ENCODE peak calls at places on chromosomes 3 and 15, in ten cellular contexts. F, K, M, Y, C, L, W, G, J and D are unnamed samples.
A peak's percentile ranks its signal among the peaks of the same experiment; 100 is the strongest.

GRCh38 chr3:183745300-183746098 is 47.9 kb downstream of the YEATS2 start:
- DNase-seq in F (no peak), K (no peak), M (no peak), Y (no peak), C (no peak), L (no peak), W (peak; percentile 38), G (peak; percentile 6), J (peak; percentile 65), D (no peak)

GRCh38 chr3:189392969-189393368 is 221.2 kb downstream of the TPRG1 start:
- DNase-seq in F (no peak), K (no peak), M (no peak), Y (no peak), C (peak; percentile 80), L (no peak), W (no peak), G (no peak), J (peak; percentile 48), D (no peak)

GRCh38 chr3:170383567-170383966 is 26.1 kb downstream of the SKIL start:
- DNase-seq in F (no peak), K (no peak), M (no peak), Y (no peak), C (no peak), L (no peak), W (peak; percentile 74), G (no peak), J (peak; percentile 52), D (no peak)

GRCh38 chr3:44906997-44907396 is 32.6 kb downstream of the TGM4 start:
- DNase-seq in F (no peak), K (no peak), M (no peak), Y (no peak), C (no peak), L (no peak), W (peak; percentile 25), G (no peak), J (no peak), D (no peak)

GRCh38 chr3:48018841-48019240 is 2.6 kb upstream of the MAP4 start:
- DNase-seq in F (no peak), K (no peak), M (no peak), Y (no peak), C (no peak), L (no peak), W (peak; percentile 81), G (no peak), J (peak; percentile 65), D (peak; percentile 68)

GRCh38 chr3:54819926-54820325 is 107.9 kb downstream of the LRTM1 start:
- DNase-seq in F (no peak), K (no peak), M (no peak), Y (no peak), C (no peak), L (no peak), W (peak; percentile 60), G (no peak), J (peak; percentile 11), D (no peak)

GRCh38 chr15:77851696-77852095 is 219.0 kb upstream of the LINGO1 start:
- DNase-seq in F (no peak), K (no peak), M (peak; percentile 32), Y (no peak), C (no peak), L (no peak), W (no peak), G (no peak), J (no peak), D (no peak)

GRCh38 chr3:66854752-66855151 is 143.4 kb upstream of the KBTBD8 start:
- DNase-seq in F (no peak), K (no peak), M (no peak), Y (no peak), C (no peak), L (no peak), W (no peak), G (no peak), J (no peak), D (no peak)

GRCh38 chr3:84772841-84773240 is 185.9 kb upstream of the CADM2 start:
- DNase-seq in F (no peak), K (no peak), M (no peak), Y (no peak), C (no peak), L (no peak), W (no peak), G (no peak), J (no peak), D (no peak)

GRCh38 chr3:64048631-64049061 is 25.4 kb upstream of the PSMD6 start:
- DNase-seq in F (no peak), K (no peak), M (no peak), Y (no peak), C (no peak), L (no peak), W (peak; percentile 16), G (no peak), J (peak; percentile 47), D (no peak)

GRCh38 chr3:8301977-8302589 is 199.5 kb upstream of the LMCD1 start:
- DNase-seq in F (no peak), K (peak; percentile 5), M (no peak), Y (no peak), C (peak; percentile 35), L (no peak), W (peak; percentile 59), G (peak; percentile 67), J (peak; percentile 33), D (no peak)

GRCh38 chr3:148631124-148631903 is 66.4 kb upstream of the AGTR1 start:
- DNase-seq in F (no peak), K (no peak), M (no peak), Y (no peak), C (no peak), L (no peak), W (no peak), G (peak; percentile 38), J (no peak), D (no peak)

GRCh38 chr3:27628029-27628750 is 93.9 kb downstream of the EOMES start:
- DNase-seq in F (no peak), K (no peak), M (no peak), Y (no peak), C (no peak), L (no peak), W (peak; percentile 39), G (no peak), J (no peak), D (no peak)

GRCh38 chr3:67998222-67998760 is 343.9 kb upstream of the SUCLG2 start:
- DNase-seq in F (no peak), K (no peak), M (no peak), Y (no peak), C (no peak), L (no peak), W (no peak), G (no peak), J (no peak), D (no peak)

GRCh38 chr3:58434511-58434910 is 879 bp upstream of the PDHB start:
- DNase-seq in F (no peak), K (no peak), M (no peak), Y (no peak), C (no peak), L (no peak), W (no peak), G (no peak), J (no peak), D (no peak)

GRCh38 chr3:188734395-188734794 is 437.4 kb upstream of the TPRG1 start:
- DNase-seq in F (no peak), K (peak; percentile 18), M (no peak), Y (no peak), C (no peak), L (no peak), W (no peak), G (no peak), J (no peak), D (no peak)

DNA sequence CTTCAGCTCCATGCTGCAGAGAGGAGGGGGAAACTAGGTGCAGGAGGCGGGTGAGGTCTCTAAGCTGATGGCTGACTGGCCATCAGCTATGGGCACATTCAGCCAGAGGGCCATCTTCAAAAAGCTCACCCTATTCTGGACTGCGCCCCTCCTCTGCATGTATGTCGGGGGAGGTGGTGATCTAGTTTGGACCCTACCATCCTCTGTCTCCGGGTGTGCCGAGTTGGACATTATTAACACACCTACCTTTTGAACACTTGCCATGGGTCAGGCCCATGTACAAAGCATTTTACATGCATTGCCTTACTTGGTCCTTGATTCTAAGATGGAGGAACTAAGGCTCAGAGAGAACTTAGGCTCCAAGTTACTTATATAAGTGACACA is 1.4 kb downstream of the NISCH start:
- DNase-seq in F (no peak), K (no peak), M (no peak), Y (no peak), C (no peak), L (no peak), W (no peak), G (no peak), J (no peak), D (no peak)
- H3K4me3 ChIP-seq in F (peak overlapping the region; percentile 86), K (peak overlapping the region; percentile 77), M (peak overlapping the region; percentile 74), Y (peak overlapping the region; percentile 79), C (peak overlapping the region; percentile 80), L (no peak overlapping the region), W (peak overlapping the region; percentile 99), G (peak overlapping the region; percentile 87), J (peak overlapping the region; percentile 78), D (peak overlapping the region; percentile 73)

DNA sequence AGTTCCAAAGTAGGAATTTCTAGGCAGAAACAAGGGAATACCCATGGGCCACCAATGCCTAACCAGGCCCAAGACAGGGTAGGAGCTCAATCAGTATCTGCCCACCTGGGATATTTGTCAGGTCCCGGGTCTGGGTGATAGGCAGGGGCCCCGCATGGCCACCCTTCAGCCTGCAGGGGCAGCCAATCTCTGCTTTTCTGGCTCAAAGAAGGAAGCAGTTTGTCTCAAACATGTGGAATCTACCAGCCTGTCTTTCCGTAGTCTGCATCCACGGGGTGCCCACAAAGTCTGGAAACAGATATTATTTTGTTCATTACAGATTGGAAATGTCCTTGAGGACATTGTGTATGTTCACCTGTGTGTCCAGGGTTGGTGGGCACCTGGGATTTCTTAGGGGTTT is 56.2 kb downstream of the CEMIP start:
- DNase-seq in F (no peak), K (no peak), M (no peak), Y (no peak), C (no peak), L (no peak), W (no peak), G (no peak), J (no peak), D (no peak)
- TF ChIP-seq CTCF in F (no peak), K (no peak), M (no peak), Y (no peak), C (peak; percentile 48), L (no peak), W (peak; percentile 18), G (peak; percentile 10), J (no peak), D (no peak)

DNA sequence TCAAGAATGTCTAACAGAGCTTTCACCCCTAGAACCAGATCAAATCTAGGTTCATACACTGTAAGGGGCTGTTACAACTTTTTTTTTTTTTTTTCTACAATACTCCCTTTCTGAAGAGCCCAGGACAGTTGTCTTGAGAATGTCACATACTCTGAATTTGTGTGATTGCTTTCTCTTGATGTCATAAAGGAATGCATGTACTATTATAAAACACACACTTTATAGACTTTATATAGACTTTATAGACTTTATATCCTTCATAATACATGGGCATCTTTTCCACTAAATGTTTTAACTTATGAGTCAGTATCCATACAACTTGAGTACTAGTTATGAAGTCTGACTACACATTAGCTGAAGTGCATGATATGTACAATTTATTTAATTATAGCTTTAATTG is 26.3 kb downstream of the RFX7 start:
- DNase-seq in F (no peak), K (no peak), M (no peak), Y (no peak), C (no peak), L (no peak), W (no peak), G (no peak), J (no peak), D (no peak)
- H3K9me3 ChIP-seq in F (no peaks in the 10 kb centered on the region), K (no peaks in the 10 kb centered on the region), M (no peaks in the 10 kb centered on the region), Y (no peaks in the 10 kb centered on the region), C (no peaks in the 10 kb centered on the region), L (peaks cover 2% of the 10 kb centered on the region), W (no peaks in the 10 kb centered on the region), G (no peaks in the 10 kb centered on the region), J (no peaks in the 10 kb centered on the region), D (peaks cover 12% of the 10 kb centered on the region)

GRCh38 chr15:47717036-47717611 is at the start of gene SEMA6D:
- DNase-seq in F (no peak), K (peak; percentile 72), M (peak; percentile 78), Y (peak; percentile 71), C (no peak), L (peak; percentile 65), W (peak; percentile 85), G (peak; percentile 95), J (peak; percentile 81), D (peak; percentile 76)
- H3K4me3 ChIP-seq in F (no peak within 1 kb of the TSS), K (peak within 1 kb of the TSS; percentile 73), M (peak within 1 kb of the TSS; percentile 66), Y (peak within 1 kb of the TSS; percentile 55), C (no peak within 1 kb of the TSS), L (peak within 1 kb of the TSS; percentile 8), W (peak within 1 kb of the TSS; percentile 95), G (peak within 1 kb of the TSS; percentile 83), J (peak within 1 kb of the TSS; percentile 72), D (peak within 1 kb of the TSS; percentile 74)